ENCODE peak calls at places on chromosomes 5 and 9, in seven cellular contexts. F is fibroblast of lung, Q is HCT116, C is vagina, B is IMR-90, V is Panc1, J is left ventricle myocardium inferior. W is an unnamed sample.

GRCh38 chr5:124162782-124163532 is 583.5 kb downstream of the ZNF608 start:
- DNase-seq in B (peak; percentile 44), Q (no peak), C (no peak), V (no peak), F (no peak), J (peak; percentile 32), W (no peak)

GRCh38 chr9:20728493-20729220 is 44.6 kb downstream of the FOCAD start:
- DNase-seq in B (peak; percentile 35), J (no peak), F (peak; percentile 58), C (no peak), V (no peak), Q (no peak), W (peak; percentile 25)

GRCh38 chr9:36597412-36598178 is 24.9 kb downstream of the MELK start:
- DNase-seq in C (no peak), B (peak; percentile 70), Q (peak; percentile 32), F (peak; percentile 79), J (no peak), V (no peak), W (peak; percentile 72)

GRCh38 chr9:36855443-36856315 is 178.4 kb downstream of the PAX5 start:
- DNase-seq in J (no peak), C (no peak), Q (peak; percentile 61), V (peak; percentile 8), F (no peak), B (no peak), W (no peak)

GRCh38 chr5:76341935-76342334 is 61.1 kb upstream of the IQGAP2 start:
- DNase-seq in J (no peak), F (no peak), B (no peak), C (no peak), V (no peak), Q (no peak), W (no peak)

GRCh38 chr5:167565555-167565954 is 725.9 kb upstream of the WWC1 start:
- DNase-seq in V (no peak), Q (no peak), J (no peak), B (peak; percentile 20), F (peak; percentile 60), C (no peak), W (peak; percentile 41)

GRCh38 chr5:68898961-68899471 is 194.8 kb upstream of the SLC30A5 start:
- DNase-seq in C (no peak), J (no peak), B (peak; percentile 25), F (peak; percentile 55), V (no peak), Q (peak; percentile 29), W (peak; percentile 77)

GRCh38 chr5:83718195-83718825 is 2.3 kb downstream of the HAPLN1 start:
- DNase-seq in J (no peak), F (peak; percentile 81), C (no peak), Q (peak; percentile 59), B (peak; percentile 73), V (peak; percentile 24), W (peak; percentile 71)

GRCh38 chr9:14347408-14348224 is 33.7 kb upstream of the NFIB start:
- DNase-seq in Q (no peak), J (peak; percentile 69), B (no peak), C (no peak), F (peak; percentile 50), V (no peak), W (peak; percentile 3)

GRCh38 chr5:43110606-43111170 is 10.0 kb upstream of the ZNF131 start:
- DNase-seq in J (no peak), C (no peak), B (no peak), V (no peak), F (no peak), Q (peak; percentile 16), W (no peak)

GRCh38 chr5:51684794-51685355 is 301.6 kb downstream of the ISL1 start:
- DNase-seq in F (no peak), C (no peak), J (no peak), Q (no peak), B (no peak), V (no peak), W (no peak)
- TF ChIP-seq CTCF in F (no peak), C (no peak), J (no peak), Q (peak; percentile 36), B (no peak), V (no peak), W (no peak)

GRCh38 chr9:129866373-129867137 is 31.3 kb downstream of the USP20 start:
- DNase-seq in B (no peak), Q (no peak), J (no peak), F (no peak), V (no peak), C (no peak), W (no peak)
- H3K4me3 ChIP-seq in B (no peak overlapping the region), Q (no peak overlapping the region), J (no peak overlapping the region), F (no peak overlapping the region), V (no peak overlapping the region), C (no peak overlapping the region), W (no peak overlapping the region)

GRCh38 chr9:107850653-107851052 is 361.1 kb upstream of the KLF4 start:
- DNase-seq in B (no peak), Q (no peak), C (no peak), F (no peak), J (no peak), V (no peak), W (no peak)
- TF ChIP-seq CTCF in B (no peak), Q (no peak), C (no peak), F (no peak), J (no peak), V (no peak), W (no peak)

DNA sequence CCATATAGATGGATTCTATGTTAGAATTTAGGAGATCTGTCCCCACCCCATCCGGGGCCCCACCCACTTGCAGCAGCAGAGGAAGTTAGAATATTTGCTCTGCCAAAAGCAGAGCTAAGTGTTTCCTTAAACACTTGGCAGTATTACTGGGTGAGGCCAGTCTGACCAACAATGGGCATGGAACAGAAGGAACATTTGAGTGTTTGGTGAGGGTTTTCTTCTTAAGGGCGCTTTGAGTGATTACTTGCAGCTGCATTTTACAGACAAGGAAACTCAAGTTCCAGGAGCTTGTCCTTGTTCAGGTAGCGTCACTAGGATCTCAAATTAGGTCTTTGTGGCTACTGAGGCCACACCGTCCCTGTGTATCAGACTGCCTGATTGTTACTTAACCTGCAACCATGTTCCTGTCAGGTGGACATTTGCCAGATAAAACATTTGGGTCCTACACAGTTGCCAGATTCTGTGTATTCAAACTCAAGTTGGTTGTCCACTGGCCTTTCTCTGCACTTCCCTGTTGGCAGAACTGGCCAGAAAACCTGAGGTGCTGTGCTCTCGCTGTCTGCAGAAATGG is 59.3 kb downstream of the SLC46A2 start:
- DNase-seq in C (no peak), J (peak; percentile 44), V (no peak), F (peak; percentile 38), B (no peak), Q (no peak), W (peak; percentile 13)
- H3K4me3 ChIP-seq in C (no peak overlapping the region), J (no peak overlapping the region), V (no peak overlapping the region), F (no peak overlapping the region), B (no peak overlapping the region), Q (no peak overlapping the region), W (no peak overlapping the region)

GRCh38 chr9:121055642-121056143 is 5.6 kb upstream of the C5 start:
- DNase-seq in C (no peak), Q (no peak), J (no peak), F (no peak), V (no peak), B (peak; percentile 3), W (no peak)
- TF ChIP-seq CTCF in C (peak; percentile 14), Q (peak; percentile 84), J (no peak), F (peak; percentile 8), V (peak; percentile 44), B (peak; percentile 15), W (peak; percentile 33)

GRCh38 chr5:6581559-6582426 is 51.1 kb downstream of the NSUN2 start:
- DNase-seq in V (no peak), J (no peak), B (no peak), Q (no peak), C (no peak), F (no peak), W (no peak)

GRCh38 chr5:6581090-6581489 is 51.8 kb downstream of the NSUN2 start:
- DNase-seq in J (no peak), V (no peak), F (no peak), Q (no peak), C (no peak), B (no peak), W (no peak)

GRCh38 chr5:6583049-6583880 is 49.6 kb downstream of the NSUN2 start:
- DNase-seq in Q (no peak), V (no peak), C (peak; percentile 70), J (peak; percentile 39), B (no peak), F (peak; percentile 8), W (no peak)

GRCh38 chr5:6584101-6584645 is 48.7 kb downstream of the NSUN2 start:
- DNase-seq in B (no peak), Q (no peak), J (no peak), V (no peak), C (no peak), F (no peak), W (no peak)

DNA sequence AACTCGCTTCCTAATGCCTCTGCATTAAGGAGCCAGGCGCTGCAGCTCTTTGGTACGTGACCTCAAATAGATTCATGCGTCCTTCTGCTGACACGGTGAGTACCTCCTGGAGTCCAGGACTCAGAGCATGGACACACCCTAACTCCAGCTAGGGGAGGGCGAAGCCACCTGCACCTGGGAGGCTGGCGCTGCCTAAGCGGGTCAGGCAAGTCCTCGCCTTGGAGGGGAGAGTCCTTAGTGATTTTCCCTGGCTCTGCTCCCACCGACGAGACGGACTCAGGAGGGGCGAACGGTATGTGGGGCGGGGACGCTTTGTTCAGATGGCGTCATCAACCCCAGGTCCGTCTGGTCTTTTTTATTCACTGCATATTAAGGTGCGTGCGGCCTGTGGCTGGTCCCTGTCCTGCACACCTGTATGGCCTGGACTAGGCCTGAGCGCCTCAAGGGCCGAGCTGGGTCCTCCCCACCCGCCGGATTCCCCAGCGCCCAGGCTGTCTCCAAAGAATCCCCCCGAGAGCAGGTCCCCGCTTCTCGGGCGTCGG is 50.3 kb downstream of the NSUN2 start:
- DNase-seq in F (no peak), J (no peak), Q (no peak), B (no peak), C (peak; percentile 72), V (no peak), W (no peak)
- H3K4me3 ChIP-seq in F (no peak overlapping the region), J (peak overlapping the region; percentile 68), Q (no peak overlapping the region), B (peak overlapping the region; percentile 30), C (peak overlapping the region; percentile 40), V (no peak overlapping the region), W (peak overlapping the region; percentile 5)

DNA sequence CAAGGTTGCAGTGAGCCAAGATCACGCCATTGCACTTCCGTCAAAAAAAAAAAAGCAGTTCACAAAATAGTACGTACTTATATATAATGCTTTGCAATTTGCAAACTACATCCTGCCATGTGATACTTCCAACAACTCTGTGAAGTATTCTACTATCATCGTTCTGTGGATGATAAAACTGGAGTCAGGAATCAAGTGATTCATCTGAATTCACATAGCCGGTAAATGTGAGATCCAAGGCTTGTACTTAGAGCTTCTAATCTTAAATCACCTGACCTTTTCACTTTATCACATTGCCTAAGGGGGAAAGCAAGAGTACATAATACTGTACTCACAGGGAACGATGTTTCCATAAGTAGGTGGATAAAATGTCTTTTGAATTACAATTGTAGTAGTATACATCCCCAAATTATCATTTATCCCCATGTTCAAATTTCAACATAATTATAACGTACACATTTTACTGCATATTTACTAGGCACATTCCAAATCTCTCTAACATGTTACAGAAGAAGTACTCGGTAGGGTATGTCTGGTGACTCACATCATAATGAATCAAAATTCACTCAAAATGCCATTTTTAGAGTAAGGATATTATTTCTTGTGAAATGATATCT is 79.1 kb downstream of the OR2K2 start:
- DNase-seq in B (no peak), J (no peak), C (no peak), F (no peak), Q (no peak), V (no peak), W (no peak)
- TF ChIP-seq CTCF in B (no peak), J (no peak), C (no peak), F (no peak), Q (no peak), V (no peak), W (no peak)

GRCh38 chr5:150446103-150446502 is 3.4 kb downstream of the RPS14 start:
- DNase-seq in C (peak; percentile 46), V (no peak), J (no peak), B (no peak), F (no peak), Q (no peak), W (no peak)
- H3K4me3 ChIP-seq in C (no peak overlapping the region), V (no peak overlapping the region), J (no peak overlapping the region), B (no peak overlapping the region), F (no peak overlapping the region), Q (no peak overlapping the region), W (no peak overlapping the region)

W was measured in AG10803.